ENCODE peak calls at places on chromosomes 16 and 17, in six cellular contexts. One of them, this sample, is unnamed.

GRCh38 chr17:7435676-7436555 is 681 bp downstream of the TMEM102 start:
- DNase-seq in K562: peak
- DNase-seq in A549: peak
- DNase-seq in H1: no peak
- DNase-seq in HepG2: no peak
- DNase-seq in endothelial cell of umbilical vein: peak
- DNase-seq in this sample: peak

GRCh38 chr17:75878174-75878998 is at the start of gene TRIM47:
- DNase-seq in H1: no peak
- DNase-seq in endothelial cell of umbilical vein: peak
- DNase-seq in A549: peak
- DNase-seq in HepG2: peak
- DNase-seq in K562: peak
- DNase-seq in this sample: peak

GRCh38 chr17:36008998-36009665 is 7.8 kb upstream of the CCL15 start:
- DNase-seq in K562: peak
- DNase-seq in endothelial cell of umbilical vein: peak
- DNase-seq in H1: no peak
- DNase-seq in A549: peak
- DNase-seq in HepG2: peak
- DNase-seq in this sample: peak

GRCh38 chr16:85752511-85753420 is 1.9 kb upstream of the C16orf74 start:
- DNase-seq in endothelial cell of umbilical vein: no peak
- DNase-seq in HepG2: peak
- DNase-seq in K562: peak
- DNase-seq in H1: no peak
- DNase-seq in A549: no peak
- DNase-seq in this sample: peak

GRCh38 chr17:81237591-81238489 is 1.0 kb downstream of the TEPSIN start:
- DNase-seq in HepG2: no peak
- DNase-seq in A549: no peak
- DNase-seq in endothelial cell of umbilical vein: no peak
- DNase-seq in H1: no peak
- DNase-seq in K562: no peak
- DNase-seq in this sample: no peak

GRCh38 chr17:54426287-54426886 is 474.3 kb upstream of the TOM1L1 start:
- DNase-seq in HepG2: peak
- DNase-seq in K562: no peak
- DNase-seq in A549: peak
- DNase-seq in H1: no peak
- DNase-seq in endothelial cell of umbilical vein: no peak
- DNase-seq in this sample: no peak

GRCh38 chr17:75826561-75827290 is 17.5 kb downstream of the UNC13D start:
- DNase-seq in endothelial cell of umbilical vein: no peak
- DNase-seq in K562: no peak
- DNase-seq in A549: no peak
- DNase-seq in H1: no peak
- DNase-seq in HepG2: peak
- DNase-seq in this sample: no peak

GRCh38 chr16:87414251-87414680 is 22.1 kb downstream of the MAP1LC3B start:
- DNase-seq in H1: no peak
- DNase-seq in A549: no peak
- DNase-seq in endothelial cell of umbilical vein: no peak
- DNase-seq in HepG2: no peak
- DNase-seq in K562: no peak
- DNase-seq in this sample: no peak

GRCh38 chr17:9158545-9159452 is 137.5 kb downstream of the NTN1 start:
- DNase-seq in H1: no peak
- DNase-seq in HepG2: no peak
- DNase-seq in K562: no peak
- DNase-seq in endothelial cell of umbilical vein: no peak
- DNase-seq in A549: no peak
- DNase-seq in this sample: no peak

GRCh38 chr17:78196712-78197111 is 9.6 kb downstream of the AFMID start:
- DNase-seq in A549: no peak
- DNase-seq in endothelial cell of umbilical vein: no peak
- DNase-seq in H1: no peak
- DNase-seq in K562: no peak
- DNase-seq in HepG2: no peak
- DNase-seq in this sample: no peak

GRCh38 chr16:21650517-21650916 is 1.9 kb downstream of the IGSF6 start:
- DNase-seq in endothelial cell of umbilical vein: no peak
- DNase-seq in A549: no peak
- DNase-seq in H1: no peak
- DNase-seq in K562: no peak
- DNase-seq in HepG2: no peak
- DNase-seq in this sample: no peak

GRCh38 chr16:47978491-47979490 is 177.0 kb downstream of the ABCC12 start:
- DNase-seq in A549: no peak
- DNase-seq in endothelial cell of umbilical vein: no peak
- DNase-seq in HepG2: no peak
- DNase-seq in K562: no peak
- DNase-seq in H1: no peak
- DNase-seq in this sample: no peak

GRCh38 chr16:28491080-28491969 is 549 bp downstream of the CLN3 start:
- DNase-seq in HepG2: peak
- DNase-seq in H1: no peak
- DNase-seq in A549: no peak
- DNase-seq in endothelial cell of umbilical vein: peak
- DNase-seq in K562: peak
- DNase-seq in this sample: peak

GRCh38 chr16:28012031-28012445 is 51.5 kb downstream of the GSG1L start:
- DNase-seq in H1: no peak
- DNase-seq in HepG2: no peak
- DNase-seq in K562: peak
- DNase-seq in A549: no peak
- DNase-seq in endothelial cell of umbilical vein: no peak
- DNase-seq in this sample: no peak

GRCh38 chr17:48597775-48598631 is 4.4 kb upstream of the HOXB5 start:
- DNase-seq in K562: no peak
- DNase-seq in H1: no peak
- DNase-seq in A549: no peak
- DNase-seq in HepG2: no peak
- DNase-seq in endothelial cell of umbilical vein: peak
- DNase-seq in this sample: no peak

GRCh38 chr17:46837521-46837920 is 13.9 kb upstream of the WNT9B start:
- DNase-seq in HepG2: no peak
- DNase-seq in K562: no peak
- DNase-seq in A549: no peak
- DNase-seq in endothelial cell of umbilical vein: no peak
- DNase-seq in H1: no peak
- DNase-seq in this sample: no peak

GRCh38 chr17:17672453-17673368 is 8.5 kb upstream of the RAI1 start:
- DNase-seq in H1: no peak
- DNase-seq in HepG2: no peak
- DNase-seq in A549: no peak
- DNase-seq in K562: no peak
- DNase-seq in endothelial cell of umbilical vein: no peak
- DNase-seq in this sample: no peak

GRCh38 chr16:57503366-57503765 is 17.1 kb upstream of the DOK4 start:
- DNase-seq in endothelial cell of umbilical vein: no peak
- DNase-seq in HepG2: no peak
- DNase-seq in K562: peak
- DNase-seq in H1: no peak
- DNase-seq in A549: no peak
- DNase-seq in this sample: no peak

GRCh38 chr16:3646348-3646920 is 8.1 kb upstream of the DNASE1 start:
- DNase-seq in HepG2: peak
- DNase-seq in H1: no peak
- DNase-seq in A549: peak
- DNase-seq in K562: peak
- DNase-seq in endothelial cell of umbilical vein: peak
- DNase-seq in this sample: no peak

DNA sequence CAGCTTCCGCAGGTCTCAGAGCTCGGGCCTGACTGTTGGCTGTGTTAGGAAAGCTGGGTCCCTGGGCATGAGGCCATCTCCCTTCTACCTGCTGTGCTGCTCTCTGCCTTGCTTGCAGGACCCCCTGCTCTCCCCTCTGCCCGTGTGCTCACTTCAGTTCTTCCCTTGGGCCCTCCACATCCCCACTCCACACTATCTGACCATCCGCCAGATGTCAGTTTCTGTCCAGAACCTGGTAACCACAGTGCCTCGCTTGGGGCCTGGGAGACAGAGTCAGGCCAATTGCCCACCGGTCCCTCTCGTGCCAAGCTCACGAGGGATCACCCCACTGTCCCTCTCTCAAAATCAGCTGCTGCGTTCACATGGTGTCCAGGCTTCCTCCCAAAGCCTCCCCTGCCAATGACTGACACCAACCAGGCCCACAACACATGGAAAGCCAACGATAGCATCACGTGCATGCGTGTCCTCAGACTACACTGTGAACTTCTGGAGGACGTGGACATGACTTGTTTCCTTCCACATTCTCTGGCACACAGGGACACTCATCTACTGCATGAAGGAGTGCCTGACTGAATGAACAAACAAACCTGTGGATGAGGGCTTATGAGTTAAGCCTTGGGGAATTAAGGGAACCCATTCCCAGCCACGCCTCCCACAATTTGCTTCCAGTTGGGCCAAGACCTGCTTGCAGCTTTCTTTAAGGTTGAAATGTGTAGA is 72.4 kb upstream of the ZNF423 start:
- DNase-seq in K562: no peak
- DNase-seq in HepG2: no peak
- DNase-seq in endothelial cell of umbilical vein: no peak
- DNase-seq in H1: no peak
- DNase-seq in A549: no peak
- DNase-seq in this sample: no peak
- TF ChIP-seq JUN in K562: no peak
- TF ChIP-seq JUN in HepG2: no peak
- TF ChIP-seq JUN in endothelial cell of umbilical vein: no peak
- TF ChIP-seq JUN in H1: no peak
- TF ChIP-seq JUN in A549: no peak
- TF ChIP-seq JUN in this sample: no peak

GRCh38 chr16:10728488-10728887 is 15.2 kb upstream of the NUBP1 start:
- DNase-seq in A549: no peak
- DNase-seq in H1: no peak
- DNase-seq in K562: no peak
- DNase-seq in endothelial cell of umbilical vein: no peak
- DNase-seq in HepG2: no peak
- DNase-seq in this sample: no peak
- TF ChIP-seq JUN in A549: no peak
- TF ChIP-seq JUN in H1: no peak
- TF ChIP-seq JUN in K562: no peak
- TF ChIP-seq JUN in endothelial cell of umbilical vein: no peak
- TF ChIP-seq JUN in HepG2: no peak
- TF ChIP-seq JUN in this sample: no peak

GRCh38 chr17:72118588-72119279 is 2.1 kb upstream of the SOX9 start:
- DNase-seq in H1: no peak
- DNase-seq in HepG2: peak
- DNase-seq in A549: peak
- DNase-seq in K562: peak
- DNase-seq in endothelial cell of umbilical vein: peak
- DNase-seq in this sample: peak
- TF ChIP-seq JUN in H1: no peak
- TF ChIP-seq JUN in HepG2: no peak
- TF ChIP-seq JUN in A549: no peak
- TF ChIP-seq JUN in K562: no peak
- TF ChIP-seq JUN in endothelial cell of umbilical vein: no peak
- TF ChIP-seq JUN in this sample: no peak

DNA sequence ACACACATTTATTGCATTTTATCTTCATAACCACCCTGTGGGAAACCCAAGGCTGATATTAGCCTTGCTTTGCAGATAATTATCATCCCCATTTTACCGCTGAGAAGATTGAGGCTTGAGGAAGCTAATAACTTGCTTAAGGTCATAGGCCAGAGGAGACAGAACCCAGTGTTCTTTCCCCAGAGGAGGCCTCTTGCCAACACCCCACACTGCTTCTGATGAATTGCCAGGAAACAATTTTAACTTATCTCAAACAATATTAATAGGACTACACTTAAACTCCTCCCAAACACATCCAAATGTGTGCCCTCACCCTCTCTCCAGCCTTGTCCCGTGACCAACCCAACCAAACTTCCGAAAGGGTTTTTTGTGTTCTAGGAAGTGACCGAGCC is 2.1 kb upstream of the SPG7 start:
- DNase-seq in HepG2: no peak
- DNase-seq in A549: no peak
- DNase-seq in K562: no peak
- DNase-seq in H1: no peak
- DNase-seq in endothelial cell of umbilical vein: no peak
- DNase-seq in this sample: no peak
- TF ChIP-seq JUN in HepG2: no peak
- TF ChIP-seq JUN in A549: no peak
- TF ChIP-seq JUN in K562: no peak
- TF ChIP-seq JUN in H1: no peak
- TF ChIP-seq JUN in endothelial cell of umbilical vein: no peak
- TF ChIP-seq JUN in this sample: no peak

GRCh38 chr17:65933290-65933689 is 258.6 kb downstream of the CEP112 start:
- DNase-seq in A549: no peak
- DNase-seq in endothelial cell of umbilical vein: no peak
- DNase-seq in K562: no peak
- DNase-seq in HepG2: no peak
- DNase-seq in H1: no peak
- DNase-seq in this sample: no peak

GRCh38 chr17:65931246-65932149 is 260.4 kb downstream of the CEP112 start:
- DNase-seq in A549: no peak
- DNase-seq in K562: no peak
- DNase-seq in H1: no peak
- DNase-seq in endothelial cell of umbilical vein: no peak
- DNase-seq in HepG2: no peak
- DNase-seq in this sample: no peak

GRCh38 chr17:65941500-65941899 is 250.4 kb downstream of the CEP112 start:
- DNase-seq in A549: no peak
- DNase-seq in K562: no peak
- DNase-seq in endothelial cell of umbilical vein: no peak
- DNase-seq in HepG2: no peak
- DNase-seq in H1: no peak
- DNase-seq in this sample: no peak

GRCh38 chr17:65930140-65930715 is 261.7 kb downstream of the CEP112 start:
- DNase-seq in K562: no peak
- DNase-seq in A549: no peak
- DNase-seq in HepG2: no peak
- DNase-seq in H1: no peak
- DNase-seq in endothelial cell of umbilical vein: no peak
- DNase-seq in this sample: no peak

DNA sequence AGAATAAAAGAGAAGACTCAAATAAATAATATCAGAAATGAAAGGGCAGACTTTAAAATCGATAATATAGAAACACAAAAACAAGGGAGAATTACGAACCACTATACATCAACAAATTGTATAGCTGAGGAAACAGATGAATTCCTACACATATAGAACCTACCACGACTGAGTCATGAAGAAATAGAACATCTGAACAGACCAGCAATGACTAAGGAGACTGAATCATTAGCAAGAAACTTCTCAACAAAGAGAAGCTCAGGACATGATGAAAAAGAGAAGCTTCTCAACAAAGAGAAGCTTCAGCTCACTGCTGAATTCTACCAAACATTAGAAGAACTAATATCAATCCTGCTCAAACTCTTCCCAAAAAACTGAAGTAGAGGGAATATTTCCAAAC is 255.9 kb downstream of the CEP112 start:
- DNase-seq in A549: no peak
- DNase-seq in H1: no peak
- DNase-seq in endothelial cell of umbilical vein: peak
- DNase-seq in HepG2: no peak
- DNase-seq in K562: no peak
- DNase-seq in this sample: no peak
- TF ChIP-seq JUN in A549: no peak
- TF ChIP-seq JUN in H1: no peak
- TF ChIP-seq JUN in endothelial cell of umbilical vein: no peak
- TF ChIP-seq JUN in HepG2: no peak
- TF ChIP-seq JUN in K562: no peak
- TF ChIP-seq JUN in this sample: no peak